ENCODE peak calls at places on chromosomes 6 and 20, in nine cellular contexts. A is EL; U is M059J; M is activated CD8-positive, alpha-beta memory T cell treated with anti-CD3 and anti-CD28 coated beads for 1 hour; D is mammary epithelial cell; T is testis; G is AG09309; B is MG63; I is nucleus accumbens. L is an unnamed sample.

GRCh38 chr6:44898296-44898930 is 429.7 kb upstream of the RUNX2 start:
- DNase-seq in A (peak), U (peak), M (no peak), D (peak), T (peak), G (peak), B (peak), I (no peak), L (peak)

GRCh38 chr6:108653864-108654402 is 93.2 kb downstream of the FOXO3 start:
- DNase-seq in A (peak), U (peak), M (no peak), D (no peak), T (peak), G (no peak), B (peak), I (no peak), L (no peak)

GRCh38 chr20:21105429-21106170 is 558 bp downstream of the LINC00237 start:
- DNase-seq in A (peak), U (peak), M (no peak), D (no peak), T (no peak), G (no peak), B (no peak), I (no peak), L (no peak)

GRCh38 chr6:20213271-20213798 is 1.1 kb upstream of the MBOAT1 start:
- DNase-seq in A (no peak), U (no peak), M (no peak), D (no peak), T (no peak), G (no peak), B (no peak), I (no peak), L (no peak)

GRCh38 chr6:105291525-105291924 is 111.4 kb downstream of the PREP start:
- DNase-seq in A (no peak), U (no peak), M (no peak), D (no peak), T (no peak), G (no peak), B (no peak), I (no peak), L (no peak)

GRCh38 chr20:38298768-38299288 is 5.1 kb upstream of the BPI start:
- DNase-seq in A (no peak), U (no peak), M (no peak), D (peak), T (peak), G (no peak), B (no peak), I (peak), L (peak)

GRCh38 chr6:30873137-30873640 is 11.1 kb upstream of the DDR1 start:
- DNase-seq in A (no peak), U (no peak), M (no peak), D (no peak), T (no peak), G (no peak), B (no peak), I (no peak), L (no peak)

GRCh38 chr20:10547276-10548114 is 112.4 kb downstream of the SLX4IP start:
- DNase-seq in A (no peak), U (peak), M (no peak), D (no peak), T (no peak), G (no peak), B (no peak), I (no peak), L (no peak)

GRCh38 chr20:35870541-35871307 is 83.6 kb downstream of the SCAND1 start:
- DNase-seq in A (no peak), U (peak), M (no peak), D (no peak), T (no peak), G (no peak), B (no peak), I (no peak), L (no peak)

GRCh38 chr6:154318711-154319110 is 37.9 kb downstream of the IPCEF1 start:
- DNase-seq in A (peak), U (no peak), M (no peak), D (no peak), T (no peak), G (no peak), B (no peak), I (no peak), L (no peak)

GRCh38 chr6:91081452-91082067 is 494.7 kb upstream of the MAP3K7 start:
- DNase-seq in A (peak), U (peak), M (no peak), D (peak), T (no peak), G (peak), B (no peak), I (no peak), L (peak)

GRCh38 chr6:47631248-47632196 is 66.9 kb upstream of the ADGRF4 start:
- DNase-seq in A (peak), U (peak), M (no peak), D (peak), T (no peak), G (no peak), B (peak), I (no peak), L (peak)

GRCh38 chr20:49786671-49787370 is 25.8 kb upstream of the SLC9A8 start:
- DNase-seq in A (no peak), U (no peak), M (no peak), D (no peak), T (no peak), G (no peak), B (no peak), I (no peak), L (no peak)

GRCh38 chr20:51237790-51238189 is 214.9 kb upstream of the KCNG1 start:
- DNase-seq in A (no peak), U (no peak), M (no peak), D (no peak), T (no peak), G (no peak), B (no peak), I (no peak), L (no peak)

GRCh38 chr20:45545754-45546453 is 1.3 kb downstream of the EPPIN start:
- DNase-seq in A (peak), U (peak), M (no peak), D (peak), T (no peak), G (peak), B (no peak), I (no peak), L (peak)

GRCh38 chr20:17533396-17533795 is 2.2 kb upstream of the BFSP1 start:
- DNase-seq in A (peak), U (peak), M (no peak), D (peak), T (peak), G (peak), B (peak), I (no peak), L (peak)

GRCh38 chr20:51661609-51662178 is 106.5 kb downstream of the ATP9A start:
- DNase-seq in A (peak), U (peak), M (no peak), D (peak), T (no peak), G (peak), B (peak), I (no peak), L (peak)

GRCh38 chr6:28353981-28354676 is 4.4 kb downstream of the ZKSCAN3 start:
- DNase-seq in A (peak), U (peak), M (no peak), D (peak), T (no peak), G (no peak), B (peak), I (no peak), L (no peak)

GRCh38 chr6:106102034-106102433 is 15.9 kb downstream of the PRDM1 start:
- DNase-seq in A (no peak), U (no peak), M (no peak), D (no peak), T (no peak), G (no peak), B (no peak), I (no peak), L (no peak)

GRCh38 chr6:40779399-40779798 is 192.2 kb upstream of the LRFN2 start:
- DNase-seq in A (peak), U (peak), M (no peak), D (peak), T (no peak), G (peak), B (peak), I (no peak), L (peak)

GRCh38 chr6:31749301-31750036 is 9.7 kb downstream of the MSH5 start:
- DNase-seq in A (no peak), U (no peak), M (no peak), D (no peak), T (no peak), G (no peak), B (no peak), I (no peak), L (no peak)

GRCh38 chr20:15942130-15942529 is 631.1 kb downstream of the KIF16B start:
- DNase-seq in A (peak), U (peak), M (no peak), D (peak), T (no peak), G (no peak), B (peak), I (no peak), L (peak)

GRCh38 chr6:165231177-165231576 is 78.2 kb downstream of the C6orf118 start:
- DNase-seq in A (no peak), U (peak), M (no peak), D (no peak), T (no peak), G (no peak), B (no peak), I (no peak), L (no peak)

GRCh38 chr6:836276-836853 is 143.4 kb upstream of the EXOC2 start:
- DNase-seq in A (no peak), U (peak), M (no peak), D (peak), T (no peak), G (no peak), B (no peak), I (no peak), L (no peak)

GRCh38 chr6:145815875-145816274 is 1.3 kb upstream of the FBXO30 start:
- DNase-seq in A (peak), U (peak), M (no peak), D (no peak), T (peak), G (no peak), B (no peak), I (no peak), L (peak)

GRCh38 chr6:42105714-42106662 is 36.4 kb downstream of the C6orf132 start:
- DNase-seq in A (no peak), U (no peak), M (no peak), D (no peak), T (peak), G (no peak), B (no peak), I (no peak), L (no peak)

GRCh38 chr20:33014336-33015113 is 7.0 kb downstream of the BPIFB2 start:
- DNase-seq in A (no peak), U (no peak), M (no peak), D (no peak), T (no peak), G (no peak), B (no peak), I (no peak), L (no peak)

GRCh38 chr6:57069920-57070331 is 20.1 kb upstream of the ZNF451 start:
- DNase-seq in A (no peak), U (no peak), M (no peak), D (no peak), T (no peak), G (no peak), B (no peak), I (no peak), L (no peak)

GRCh38 chr6:107098436-107099307 is 16.6 kb downstream of the BEND3 start:
- DNase-seq in A (no peak), U (no peak), M (no peak), D (no peak), T (no peak), G (no peak), B (no peak), I (no peak), L (no peak)

GRCh38 chr6:166989427-166990034 is 9.7 kb upstream of the CEP43 start:
- DNase-seq in A (peak), U (peak), M (no peak), D (peak), T (no peak), G (no peak), B (no peak), I (no peak), L (peak)

GRCh38 chr20:48348022-48348421 is 479.8 kb downstream of the PREX1 start:
- DNase-seq in A (no peak), U (no peak), M (no peak), D (no peak), T (no peak), G (no peak), B (no peak), I (no peak), L (no peak)

GRCh38 chr6:34027445-34027936 is 118.4 kb downstream of the GRM4 start:
- DNase-seq in A (peak), U (peak), M (peak), D (peak), T (peak), G (no peak), B (peak), I (no peak), L (peak)

GRCh38 chr20:49432562-49432961 is 49.9 kb downstream of the KCNB1 start:
- DNase-seq in A (no peak), U (no peak), M (no peak), D (no peak), T (no peak), G (no peak), B (no peak), I (no peak), L (no peak)